ENCODE peak calls at places on chromosomes 3 and 15, in seven cellular contexts. One of them, this sample, is unnamed. For H3K4me1, the result is how much of the 10 kb centered on the place peaks cover.

GRCh38 chr3:148439254-148439822 is 258.4 kb upstream of the AGTR1 start:
- DNase-seq in SK-N-SH: no peak
- DNase-seq in breast epithelium: no peak
- DNase-seq in esophagus squamous epithelium: no peak
- DNase-seq in psoas muscle: no peak
- DNase-seq in foreskin keratinocyte: no peak
- DNase-seq in IMR-90: no peak
- DNase-seq in this sample: no peak

GRCh38 chr3:141840737-141841544 is 35.5 kb upstream of the ATP1B3 start:
- DNase-seq in breast epithelium: no peak
- DNase-seq in IMR-90: no peak
- DNase-seq in SK-N-SH: no peak
- DNase-seq in foreskin keratinocyte: peak
- DNase-seq in psoas muscle: no peak
- DNase-seq in esophagus squamous epithelium: no peak
- DNase-seq in this sample: no peak

GRCh38 chr3:121096968-121097367 is 189.0 kb downstream of the STXBP5L start:
- DNase-seq in foreskin keratinocyte: no peak
- DNase-seq in psoas muscle: no peak
- DNase-seq in IMR-90: no peak
- DNase-seq in breast epithelium: no peak
- DNase-seq in SK-N-SH: no peak
- DNase-seq in esophagus squamous epithelium: no peak
- DNase-seq in this sample: no peak

GRCh38 chr3:191721983-191722382 is 261.0 kb downstream of the PYDC2 start:
- DNase-seq in SK-N-SH: no peak
- DNase-seq in IMR-90: no peak
- DNase-seq in foreskin keratinocyte: peak
- DNase-seq in psoas muscle: no peak
- DNase-seq in breast epithelium: no peak
- DNase-seq in esophagus squamous epithelium: no peak
- DNase-seq in this sample: no peak

GRCh38 chr3:13887746-13888300 is 8.0 kb upstream of the WNT7A start:
- DNase-seq in breast epithelium: no peak
- DNase-seq in esophagus squamous epithelium: no peak
- DNase-seq in IMR-90: no peak
- DNase-seq in psoas muscle: no peak
- DNase-seq in SK-N-SH: no peak
- DNase-seq in foreskin keratinocyte: no peak
- DNase-seq in this sample: no peak

GRCh38 chr3:190024912-190025311 is 95.8 kb downstream of the P3H2 start:
- DNase-seq in IMR-90: peak
- DNase-seq in foreskin keratinocyte: peak
- DNase-seq in psoas muscle: no peak
- DNase-seq in breast epithelium: no peak
- DNase-seq in esophagus squamous epithelium: no peak
- DNase-seq in SK-N-SH: no peak
- DNase-seq in this sample: no peak

GRCh38 chr3:46576899-46577298 is 10.8 kb upstream of the LRRC2 start:
- DNase-seq in breast epithelium: no peak
- DNase-seq in IMR-90: no peak
- DNase-seq in foreskin keratinocyte: no peak
- DNase-seq in esophagus squamous epithelium: no peak
- DNase-seq in SK-N-SH: no peak
- DNase-seq in psoas muscle: no peak
- DNase-seq in this sample: peak

GRCh38 chr15:71455107-71455506 is 339.8 kb downstream of the THSD4 start:
- DNase-seq in foreskin keratinocyte: no peak
- DNase-seq in psoas muscle: no peak
- DNase-seq in IMR-90: peak
- DNase-seq in esophagus squamous epithelium: no peak
- DNase-seq in SK-N-SH: no peak
- DNase-seq in breast epithelium: no peak
- DNase-seq in this sample: no peak

GRCh38 chr15:67024322-67024997 is 40.9 kb upstream of the SMAD3 start:
- DNase-seq in foreskin keratinocyte: peak
- DNase-seq in psoas muscle: peak
- DNase-seq in breast epithelium: peak
- DNase-seq in esophagus squamous epithelium: peak
- DNase-seq in IMR-90: peak
- DNase-seq in SK-N-SH: peak
- DNase-seq in this sample: no peak

GRCh38 chr15:71080166-71080565 is 35.1 kb upstream of the THSD4 start:
- DNase-seq in breast epithelium: no peak
- DNase-seq in psoas muscle: no peak
- DNase-seq in SK-N-SH: no peak
- DNase-seq in esophagus squamous epithelium: no peak
- DNase-seq in foreskin keratinocyte: peak
- DNase-seq in IMR-90: no peak
- DNase-seq in this sample: no peak

GRCh38 chr15:55820043-55820442 is 77.1 kb upstream of the PRTG start:
- DNase-seq in IMR-90: no peak
- DNase-seq in psoas muscle: no peak
- DNase-seq in foreskin keratinocyte: no peak
- DNase-seq in esophagus squamous epithelium: no peak
- DNase-seq in SK-N-SH: no peak
- DNase-seq in breast epithelium: no peak
- DNase-seq in this sample: no peak

GRCh38 chr3:129424185-129424841 is 4.1 kb downstream of the EFCAB12 start:
- DNase-seq in IMR-90: peak
- DNase-seq in SK-N-SH: no peak
- DNase-seq in psoas muscle: no peak
- DNase-seq in foreskin keratinocyte: peak
- DNase-seq in esophagus squamous epithelium: no peak
- DNase-seq in breast epithelium: no peak
- DNase-seq in this sample: peak

GRCh38 chr15:35953424-35953823 is 407.5 kb upstream of the DPH6 start:
- DNase-seq in SK-N-SH: no peak
- DNase-seq in psoas muscle: no peak
- DNase-seq in foreskin keratinocyte: no peak
- DNase-seq in breast epithelium: no peak
- DNase-seq in IMR-90: no peak
- DNase-seq in esophagus squamous epithelium: no peak
- DNase-seq in this sample: no peak

GRCh38 chr15:22979699-22980188 is 424 bp downstream of the CYFIP1 start:
- DNase-seq in breast epithelium: no peak
- DNase-seq in SK-N-SH: peak
- DNase-seq in IMR-90: peak
- DNase-seq in esophagus squamous epithelium: no peak
- DNase-seq in psoas muscle: peak
- DNase-seq in foreskin keratinocyte: no peak
- DNase-seq in this sample: peak

GRCh38 chr15:89888214-89888804 is 5.5 kb downstream of the AP3S2 start:
- DNase-seq in psoas muscle: no peak
- DNase-seq in esophagus squamous epithelium: no peak
- DNase-seq in IMR-90: peak
- DNase-seq in SK-N-SH: no peak
- DNase-seq in breast epithelium: no peak
- DNase-seq in foreskin keratinocyte: no peak
- DNase-seq in this sample: peak

GRCh38 chr3:11536936-11537612 is 106.6 kb downstream of the VGLL4 start:
- DNase-seq in foreskin keratinocyte: no peak
- DNase-seq in IMR-90: no peak
- DNase-seq in psoas muscle: no peak
- DNase-seq in esophagus squamous epithelium: no peak
- DNase-seq in breast epithelium: no peak
- DNase-seq in SK-N-SH: no peak
- DNase-seq in this sample: no peak

GRCh38 chr15:72242775-72243370 is 11.9 kb upstream of the PKM start:
- DNase-seq in foreskin keratinocyte: no peak
- DNase-seq in IMR-90: no peak
- DNase-seq in psoas muscle: no peak
- DNase-seq in SK-N-SH: no peak
- DNase-seq in breast epithelium: no peak
- DNase-seq in esophagus squamous epithelium: no peak
- DNase-seq in this sample: no peak

GRCh38 chr15:58146734-58147133 is 8.6 kb downstream of the AQP9 start:
- DNase-seq in SK-N-SH: no peak
- DNase-seq in breast epithelium: no peak
- DNase-seq in esophagus squamous epithelium: no peak
- DNase-seq in foreskin keratinocyte: no peak
- DNase-seq in IMR-90: no peak
- DNase-seq in psoas muscle: no peak
- DNase-seq in this sample: no peak

GRCh38 chr15:66701422-66702034 is 508 bp upstream of the SMAD6 start:
- DNase-seq in foreskin keratinocyte: peak
- DNase-seq in esophagus squamous epithelium: no peak
- DNase-seq in breast epithelium: no peak
- DNase-seq in SK-N-SH: peak
- DNase-seq in IMR-90: no peak
- DNase-seq in psoas muscle: peak
- DNase-seq in this sample: peak

DNA sequence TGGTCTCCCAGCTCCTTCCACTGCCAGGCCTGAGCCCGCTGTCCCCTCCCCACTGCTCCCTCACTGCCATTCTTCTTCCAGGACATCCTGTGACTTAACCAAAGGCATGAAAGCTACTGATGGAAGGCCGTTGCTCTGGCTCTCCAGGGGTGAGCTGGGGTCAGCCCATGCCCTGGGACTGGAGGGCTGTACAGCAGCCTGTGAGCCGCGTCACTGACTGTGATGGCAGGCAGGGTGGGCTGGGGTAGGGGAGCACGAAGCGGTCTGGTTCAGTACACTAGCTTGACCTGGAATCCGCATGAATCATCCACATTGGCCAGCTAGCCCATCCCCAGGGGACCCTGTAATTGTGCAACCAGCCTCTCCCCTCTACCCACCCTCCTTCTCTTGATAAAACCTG is 30.8 kb downstream of the CORO2B start:
- DNase-seq in SK-N-SH: no peak
- DNase-seq in foreskin keratinocyte: no peak
- DNase-seq in psoas muscle: peak
- DNase-seq in IMR-90: no peak
- DNase-seq in esophagus squamous epithelium: no peak
- DNase-seq in breast epithelium: no peak
- DNase-seq in this sample: no peak
- H3K4me1 ChIP-seq in SK-N-SH: under half
- H3K4me1 ChIP-seq in foreskin keratinocyte: under half
- H3K4me1 ChIP-seq in psoas muscle: under half
- H3K4me1 ChIP-seq in IMR-90: under half
- H3K4me1 ChIP-seq in esophagus squamous epithelium: under half
- H3K4me1 ChIP-seq in breast epithelium: under half
- H3K4me1 ChIP-seq in this sample: under half

GRCh38 chr15:59296181-59296617 is 76.5 kb downstream of the MYO1E start:
- DNase-seq in IMR-90: peak
- DNase-seq in esophagus squamous epithelium: no peak
- DNase-seq in SK-N-SH: no peak
- DNase-seq in breast epithelium: no peak
- DNase-seq in foreskin keratinocyte: no peak
- DNase-seq in psoas muscle: no peak
- DNase-seq in this sample: no peak
- H3K27ac ChIP-seq in IMR-90: peak
- H3K27ac ChIP-seq in esophagus squamous epithelium: peak
- H3K27ac ChIP-seq in SK-N-SH: peak
- H3K27ac ChIP-seq in breast epithelium: peak
- H3K27ac ChIP-seq in foreskin keratinocyte: peak
- H3K27ac ChIP-seq in psoas muscle: peak
- H3K27ac ChIP-seq in this sample: no peak

GRCh38 chr3:185325946-185326791 is 36.8 kb upstream of the MAP3K13 start:
- DNase-seq in psoas muscle: no peak
- DNase-seq in IMR-90: no peak
- DNase-seq in esophagus squamous epithelium: no peak
- DNase-seq in SK-N-SH: no peak
- DNase-seq in breast epithelium: no peak
- DNase-seq in foreskin keratinocyte: no peak
- DNase-seq in this sample: no peak
- TF ChIP-seq CTCF in psoas muscle: no peak
- TF ChIP-seq CTCF in IMR-90: no peak
- TF ChIP-seq CTCF in esophagus squamous epithelium: no peak
- TF ChIP-seq CTCF in SK-N-SH: no peak
- TF ChIP-seq CTCF in breast epithelium: no peak
- TF ChIP-seq CTCF in foreskin keratinocyte: no peak
- TF ChIP-seq CTCF in this sample: no peak

GRCh38 chr15:74800559-74801094 is 12.0 kb upstream of the LMAN1L start:
- DNase-seq in psoas muscle: no peak
- DNase-seq in IMR-90: no peak
- DNase-seq in breast epithelium: no peak
- DNase-seq in SK-N-SH: no peak
- DNase-seq in esophagus squamous epithelium: no peak
- DNase-seq in foreskin keratinocyte: no peak
- DNase-seq in this sample: no peak
- H3K4me1 ChIP-seq in psoas muscle: under half
- H3K4me1 ChIP-seq in IMR-90: under half
- H3K4me1 ChIP-seq in breast epithelium: under half
- H3K4me1 ChIP-seq in SK-N-SH: under half
- H3K4me1 ChIP-seq in esophagus squamous epithelium: half or more
- H3K4me1 ChIP-seq in foreskin keratinocyte: under half
- H3K4me1 ChIP-seq in this sample: under half

GRCh38 chr3:130700541-130700940 is 46.1 kb downstream of the PIK3R4 start:
- DNase-seq in esophagus squamous epithelium: no peak
- DNase-seq in SK-N-SH: no peak
- DNase-seq in foreskin keratinocyte: no peak
- DNase-seq in IMR-90: peak
- DNase-seq in breast epithelium: no peak
- DNase-seq in psoas muscle: no peak
- DNase-seq in this sample: peak
- H3K27ac ChIP-seq in esophagus squamous epithelium: no peak
- H3K27ac ChIP-seq in SK-N-SH: no peak
- H3K27ac ChIP-seq in foreskin keratinocyte: no peak
- H3K27ac ChIP-seq in IMR-90: no peak
- H3K27ac ChIP-seq in breast epithelium: no peak
- H3K27ac ChIP-seq in psoas muscle: no peak
- H3K27ac ChIP-seq in this sample: no peak